ENCODE peak calls at places on chromosomes 7 and 10, in eight cellular contexts. S, Y, X, L, F, R, Q and M are unnamed samples.

GRCh38 chr10:14625210-14625621 is 149.5 kb downstream of the FAM107B start:
- DNase-seq in Y (no peak), S (no peak), Q (no peak), F (no peak), L (no peak), X (no peak), R (no peak), M (no peak)

GRCh38 chr7:159096736-159097581 is 47.7 kb downstream of the VIPR2 start:
- DNase-seq in L (no peak), R (no peak), X (peak), F (no peak), Y (no peak), S (peak), Q (peak), M (no peak)

GRCh38 chr7:17521437-17521836 is 223.0 kb downstream of the AHR start:
- DNase-seq in X (no peak), Y (peak), L (peak), F (peak), Q (no peak), S (no peak), R (no peak), M (no peak)

GRCh38 chr10:35992107-35992506 is 350.0 kb upstream of the FZD8 start:
- DNase-seq in R (no peak), Y (no peak), F (no peak), X (no peak), S (no peak), L (no peak), Q (no peak), M (no peak)

GRCh38 chr7:107427462-107427861 is 42.4 kb upstream of the GPR22 start:
- DNase-seq in S (no peak), F (no peak), X (peak), Q (no peak), L (no peak), R (no peak), Y (no peak), M (no peak)

GRCh38 chr10:132571565-132572544 is 34.3 kb downstream of the INPP5A start:
- DNase-seq in S (no peak), F (peak), R (peak), Y (peak), X (peak), L (peak), Q (peak), M (peak)

GRCh38 chr10:124320778-124321432 is 97.8 kb downstream of the OAT start:
- DNase-seq in X (peak), Y (no peak), Q (no peak), R (no peak), L (no peak), S (peak), F (no peak), M (no peak)

GRCh38 chr10:76547352-76547972 is 1090.1 kb downstream of the KCNMA1 start:
- DNase-seq in L (peak), F (peak), S (no peak), Y (peak), Q (peak), R (peak), X (peak), M (no peak)

GRCh38 chr7:55977831-55978230 is 13.4 kb downstream of the NIPSNAP2 start:
- DNase-seq in X (no peak), Q (no peak), L (no peak), F (peak), Y (peak), S (no peak), R (no peak), M (peak)

GRCh38 chr7:29871787-29872398 is 65.6 kb downstream of the WIPF3 start:
- DNase-seq in S (no peak), X (no peak), L (no peak), Y (peak), F (peak), Q (no peak), R (no peak), M (no peak)

GRCh38 chr7:96303105-96303685 is 18.7 kb downstream of the SLC25A13 start:
- DNase-seq in F (peak), L (peak), R (no peak), Q (no peak), S (no peak), X (peak), Y (peak), M (no peak)

GRCh38 chr7:55365680-55366460 is 733 bp downstream of the LANCL2 start:
- DNase-seq in L (peak), X (peak), Y (peak), Q (peak), S (peak), F (peak), R (peak), M (peak)

GRCh38 chr7:148697256-148697841 is 1.4 kb upstream of the CUL1 start:
- DNase-seq in Y (peak), R (peak), L (peak), X (no peak), S (no peak), Q (peak), F (peak), M (peak)

GRCh38 chr7:64882341-64883112 is 20.5 kb upstream of the ZNF273 start:
- DNase-seq in F (peak), Q (peak), R (no peak), L (peak), Y (peak), X (peak), S (peak), M (no peak)

GRCh38 chr7:131638641-131639430 is 82.4 kb upstream of the PODXL start:
- DNase-seq in F (no peak), Q (no peak), R (no peak), S (no peak), Y (no peak), X (no peak), L (no peak), M (no peak)

DNA sequence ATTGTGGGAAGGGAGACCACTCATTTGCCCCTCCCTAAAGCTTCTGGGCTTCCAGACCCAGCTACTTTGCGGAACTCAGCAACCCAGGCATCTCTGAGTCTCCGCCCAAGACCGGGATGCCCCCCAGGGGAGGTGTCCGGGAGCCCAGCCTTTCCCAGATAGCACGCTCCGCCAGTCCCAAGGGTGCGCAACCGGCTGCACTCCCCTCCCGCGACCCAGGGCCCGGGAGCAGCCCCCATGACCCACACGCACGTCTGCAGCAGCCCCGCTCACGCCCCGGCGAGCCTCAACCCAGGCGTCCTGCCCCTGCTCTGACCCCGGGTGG is at the start of gene EPO:
- DNase-seq in R (no peak), L (no peak), S (no peak), Y (no peak), F (no peak), Q (no peak), X (no peak), M (no peak)
- H3K4me3 ChIP-seq in R (no peak), L (no peak), S (peak), Y (peak), F (no peak), Q (no peak), X (peak), M (no peak)

DNA sequence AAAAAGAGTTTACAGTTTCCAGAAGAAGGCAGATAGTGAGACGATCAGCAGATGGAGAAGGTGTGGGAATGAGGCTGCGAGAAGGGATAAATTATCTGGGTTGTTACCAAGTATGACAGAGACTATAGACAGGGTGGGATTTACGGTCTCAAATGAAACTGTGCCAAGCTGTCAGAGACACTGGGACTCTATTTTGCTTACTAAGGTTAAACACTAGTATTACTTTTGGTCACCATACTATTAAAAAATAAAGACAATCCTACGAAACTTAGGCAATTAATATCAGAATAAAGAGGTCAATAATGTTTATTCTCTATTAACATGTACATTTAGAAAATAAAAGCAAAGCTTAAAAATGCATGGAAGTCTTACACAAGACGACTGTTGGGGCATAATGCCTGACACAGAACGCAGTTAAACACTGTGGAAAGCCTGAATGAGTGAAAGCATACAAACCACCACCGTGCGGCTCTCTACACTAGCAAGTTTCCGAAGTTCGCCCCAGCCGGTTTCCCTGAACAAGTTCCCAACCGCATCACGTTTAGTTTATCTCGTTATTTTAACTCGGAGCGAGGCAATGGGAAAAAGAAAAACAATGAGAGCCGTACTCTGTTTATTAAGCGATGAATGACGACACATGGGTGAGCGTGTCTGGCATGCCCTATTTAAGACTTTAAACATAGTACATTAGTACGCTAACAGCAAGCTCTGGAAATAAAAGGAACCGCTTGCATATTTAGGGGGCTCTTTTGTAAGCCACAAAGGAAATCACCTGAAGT is 911 bp upstream of the CC2D2B start:
- DNase-seq in X (peak), F (peak), Y (peak), Q (peak), R (peak), S (peak), L (peak), M (peak)
- TF ChIP-seq CTCF in X (no peak), F (peak), Y (peak), Q (no peak), R (peak), S (no peak), L (peak), M (peak)

GRCh38 chr7:12025246-12025645 is 185.8 kb upstream of the TMEM106B start:
- DNase-seq in F (no peak), X (no peak), S (no peak), Q (no peak), L (peak), R (no peak), Y (peak), M (no peak)
- H3K4me3 ChIP-seq in F (no peak), X (no peak), S (no peak), Q (no peak), L (no peak), R (no peak), Y (no peak), M (no peak)

DNA sequence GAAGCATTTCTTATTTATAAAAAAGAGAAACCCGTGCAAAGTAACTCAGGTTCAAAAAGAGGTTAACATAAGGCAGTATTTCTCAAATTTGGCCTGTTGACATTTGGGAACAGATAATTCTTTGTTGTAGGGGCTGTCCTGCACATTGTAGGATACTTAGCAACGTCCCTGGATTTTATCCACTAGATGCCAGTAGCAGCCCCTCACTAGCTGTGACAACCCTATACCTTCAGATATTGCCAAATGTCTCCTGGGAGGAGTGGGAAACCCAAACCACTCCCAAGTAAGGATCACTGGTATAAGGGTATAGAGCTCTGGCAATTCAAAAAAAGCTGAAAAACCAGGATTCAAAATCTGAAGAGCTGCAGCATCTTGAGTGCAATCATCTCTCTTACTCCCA is 202.3 kb upstream of the PRKCQ start:
- DNase-seq in Q (no peak), X (no peak), F (no peak), L (no peak), Y (no peak), R (no peak), S (no peak), M (no peak)
- TF ChIP-seq CTCF in Q (no peak), X (no peak), F (no peak), L (no peak), Y (no peak), R (no peak), S (no peak), M (no peak)

GRCh38 chr7:105020926-105021325 is 6.9 kb downstream of the KMT2E start:
- DNase-seq in Y (no peak), Q (no peak), L (no peak), R (peak), X (no peak), S (no peak), F (no peak), M (no peak)
- H3K4me3 ChIP-seq in Y (no peak), Q (no peak), L (no peak), R (peak), X (no peak), S (peak), F (no peak), M (no peak)